ENCODE peak calls at places on chromosomes 3 and 15, in eight cellular contexts. One of them, this sample, is unnamed. For H3K4me1, the result is how much of the 10 kb centered on the place peaks cover.

GRCh38 chr15:46861796-46862195 is 855.5 kb upstream of the SEMA6D start:
- DNase-seq in PC-3: no peak
- DNase-seq in prostate gland: no peak
- DNase-seq in IMR-90: no peak
- DNase-seq in tibial nerve: no peak
- DNase-seq in neural progenitor cell: no peak
- DNase-seq in Caco-2: no peak
- DNase-seq in effector memory CD4-positive, alpha-beta T cell: no peak
- DNase-seq in this sample: no peak

GRCh38 chr3:37762698-37763097 is 99.0 kb upstream of the CTDSPL start:
- DNase-seq in PC-3: no peak
- DNase-seq in prostate gland: no peak
- DNase-seq in IMR-90: no peak
- DNase-seq in tibial nerve: no peak
- DNase-seq in neural progenitor cell: no peak
- DNase-seq in Caco-2: no peak
- DNase-seq in effector memory CD4-positive, alpha-beta T cell: no peak
- DNase-seq in this sample: peak

GRCh38 chr15:73681856-73682596 is 2.2 kb upstream of the CD276 start:
- DNase-seq in PC-3: no peak
- DNase-seq in prostate gland: no peak
- DNase-seq in IMR-90: no peak
- DNase-seq in tibial nerve: no peak
- DNase-seq in neural progenitor cell: no peak
- DNase-seq in Caco-2: no peak
- DNase-seq in effector memory CD4-positive, alpha-beta T cell: no peak
- DNase-seq in this sample: no peak

GRCh38 chr3:127366383-127366782 is 78.5 kb upstream of the PRR20G start:
- DNase-seq in PC-3: no peak
- DNase-seq in prostate gland: no peak
- DNase-seq in IMR-90: no peak
- DNase-seq in tibial nerve: no peak
- DNase-seq in neural progenitor cell: peak
- DNase-seq in Caco-2: no peak
- DNase-seq in effector memory CD4-positive, alpha-beta T cell: no peak
- DNase-seq in this sample: no peak

GRCh38 chr3:43153189-43154083 is 47.6 kb upstream of the POMGNT2 start:
- DNase-seq in PC-3: no peak
- DNase-seq in prostate gland: no peak
- DNase-seq in IMR-90: peak
- DNase-seq in tibial nerve: peak
- DNase-seq in neural progenitor cell: peak
- DNase-seq in Caco-2: no peak
- DNase-seq in effector memory CD4-positive, alpha-beta T cell: no peak
- DNase-seq in this sample: peak

GRCh38 chr3:26029323-26029722 is 239.4 kb downstream of the OXSM start:
- DNase-seq in PC-3: no peak
- DNase-seq in prostate gland: no peak
- DNase-seq in IMR-90: no peak
- DNase-seq in tibial nerve: no peak
- DNase-seq in neural progenitor cell: no peak
- DNase-seq in Caco-2: no peak
- DNase-seq in effector memory CD4-positive, alpha-beta T cell: no peak
- DNase-seq in this sample: no peak

GRCh38 chr3:85254738-85255137 is 295.9 kb downstream of the CADM2 start:
- DNase-seq in PC-3: peak
- DNase-seq in prostate gland: no peak
- DNase-seq in IMR-90: peak
- DNase-seq in tibial nerve: no peak
- DNase-seq in neural progenitor cell: no peak
- DNase-seq in Caco-2: no peak
- DNase-seq in effector memory CD4-positive, alpha-beta T cell: no peak
- DNase-seq in this sample: no peak

GRCh38 chr3:7382293-7383033 is 521.5 kb downstream of the GRM7 start:
- DNase-seq in PC-3: no peak
- DNase-seq in prostate gland: peak
- DNase-seq in IMR-90: no peak
- DNase-seq in tibial nerve: no peak
- DNase-seq in neural progenitor cell: no peak
- DNase-seq in Caco-2: no peak
- DNase-seq in effector memory CD4-positive, alpha-beta T cell: no peak
- DNase-seq in this sample: no peak

GRCh38 chr3:13932578-13933295 is 52.9 kb upstream of the WNT7A start:
- DNase-seq in PC-3: no peak
- DNase-seq in prostate gland: no peak
- DNase-seq in IMR-90: no peak
- DNase-seq in tibial nerve: no peak
- DNase-seq in neural progenitor cell: no peak
- DNase-seq in Caco-2: no peak
- DNase-seq in effector memory CD4-positive, alpha-beta T cell: no peak
- DNase-seq in this sample: no peak

GRCh38 chr3:120471643-120472042 is 20.9 kb upstream of the FSTL1 start:
- DNase-seq in PC-3: peak
- DNase-seq in prostate gland: no peak
- DNase-seq in IMR-90: peak
- DNase-seq in tibial nerve: no peak
- DNase-seq in neural progenitor cell: no peak
- DNase-seq in Caco-2: no peak
- DNase-seq in effector memory CD4-positive, alpha-beta T cell: no peak
- DNase-seq in this sample: peak

GRCh38 chr3:100533176-100533575 is 40.8 kb downstream of the TMEM45A start:
- DNase-seq in PC-3: no peak
- DNase-seq in prostate gland: no peak
- DNase-seq in IMR-90: no peak
- DNase-seq in tibial nerve: no peak
- DNase-seq in neural progenitor cell: no peak
- DNase-seq in Caco-2: no peak
- DNase-seq in effector memory CD4-positive, alpha-beta T cell: no peak
- DNase-seq in this sample: peak

GRCh38 chr3:45992820-45993219 is 2.8 kb downstream of the FYCO1 start:
- DNase-seq in PC-3: no peak
- DNase-seq in prostate gland: no peak
- DNase-seq in IMR-90: peak
- DNase-seq in tibial nerve: no peak
- DNase-seq in neural progenitor cell: no peak
- DNase-seq in Caco-2: no peak
- DNase-seq in effector memory CD4-positive, alpha-beta T cell: no peak
- DNase-seq in this sample: peak

GRCh38 chr3:171320721-171321120 is 139.5 kb downstream of the TNIK start:
- DNase-seq in PC-3: no peak
- DNase-seq in prostate gland: no peak
- DNase-seq in IMR-90: peak
- DNase-seq in tibial nerve: no peak
- DNase-seq in neural progenitor cell: no peak
- DNase-seq in Caco-2: no peak
- DNase-seq in effector memory CD4-positive, alpha-beta T cell: no peak
- DNase-seq in this sample: no peak

GRCh38 chr3:131142580-131142979 is 115.9 kb downstream of the NEK11 start:
- DNase-seq in PC-3: peak
- DNase-seq in prostate gland: no peak
- DNase-seq in IMR-90: peak
- DNase-seq in tibial nerve: no peak
- DNase-seq in neural progenitor cell: no peak
- DNase-seq in Caco-2: no peak
- DNase-seq in effector memory CD4-positive, alpha-beta T cell: no peak
- DNase-seq in this sample: peak

GRCh38 chr3:124786491-124787241 is 56.4 kb downstream of the UMPS start:
- DNase-seq in PC-3: peak
- DNase-seq in prostate gland: no peak
- DNase-seq in IMR-90: peak
- DNase-seq in tibial nerve: no peak
- DNase-seq in neural progenitor cell: no peak
- DNase-seq in Caco-2: no peak
- DNase-seq in effector memory CD4-positive, alpha-beta T cell: no peak
- DNase-seq in this sample: peak

GRCh38 chr3:101042996-101043686 is 49.9 kb upstream of the ABI3BP start:
- DNase-seq in PC-3: peak
- DNase-seq in prostate gland: no peak
- DNase-seq in IMR-90: peak
- DNase-seq in tibial nerve: no peak
- DNase-seq in neural progenitor cell: no peak
- DNase-seq in Caco-2: no peak
- DNase-seq in effector memory CD4-positive, alpha-beta T cell: no peak
- DNase-seq in this sample: peak

GRCh38 chr3:11662392-11662990 is 18.8 kb upstream of the VGLL4 start:
- DNase-seq in PC-3: peak
- DNase-seq in prostate gland: no peak
- DNase-seq in IMR-90: no peak
- DNase-seq in tibial nerve: no peak
- DNase-seq in neural progenitor cell: no peak
- DNase-seq in Caco-2: peak
- DNase-seq in effector memory CD4-positive, alpha-beta T cell: no peak
- DNase-seq in this sample: no peak

GRCh38 chr3:42118762-42119361 is 27.7 kb downstream of the TRAK1 start:
- DNase-seq in PC-3: peak
- DNase-seq in prostate gland: peak
- DNase-seq in IMR-90: peak
- DNase-seq in tibial nerve: peak
- DNase-seq in neural progenitor cell: peak
- DNase-seq in Caco-2: peak
- DNase-seq in effector memory CD4-positive, alpha-beta T cell: no peak
- DNase-seq in this sample: peak

GRCh38 chr3:42115223-42115622 is 24.1 kb downstream of the TRAK1 start:
- DNase-seq in PC-3: no peak
- DNase-seq in prostate gland: no peak
- DNase-seq in IMR-90: no peak
- DNase-seq in tibial nerve: no peak
- DNase-seq in neural progenitor cell: no peak
- DNase-seq in Caco-2: no peak
- DNase-seq in effector memory CD4-positive, alpha-beta T cell: no peak
- DNase-seq in this sample: no peak

GRCh38 chr3:42115946-42116345 is 24.8 kb downstream of the TRAK1 start:
- DNase-seq in PC-3: no peak
- DNase-seq in prostate gland: no peak
- DNase-seq in IMR-90: no peak
- DNase-seq in tibial nerve: no peak
- DNase-seq in neural progenitor cell: no peak
- DNase-seq in Caco-2: no peak
- DNase-seq in effector memory CD4-positive, alpha-beta T cell: no peak
- DNase-seq in this sample: no peak

GRCh38 chr3:42116466-42116865 is 25.3 kb downstream of the TRAK1 start:
- DNase-seq in PC-3: no peak
- DNase-seq in prostate gland: no peak
- DNase-seq in IMR-90: peak
- DNase-seq in tibial nerve: no peak
- DNase-seq in neural progenitor cell: no peak
- DNase-seq in Caco-2: no peak
- DNase-seq in effector memory CD4-positive, alpha-beta T cell: no peak
- DNase-seq in this sample: no peak

DNA sequence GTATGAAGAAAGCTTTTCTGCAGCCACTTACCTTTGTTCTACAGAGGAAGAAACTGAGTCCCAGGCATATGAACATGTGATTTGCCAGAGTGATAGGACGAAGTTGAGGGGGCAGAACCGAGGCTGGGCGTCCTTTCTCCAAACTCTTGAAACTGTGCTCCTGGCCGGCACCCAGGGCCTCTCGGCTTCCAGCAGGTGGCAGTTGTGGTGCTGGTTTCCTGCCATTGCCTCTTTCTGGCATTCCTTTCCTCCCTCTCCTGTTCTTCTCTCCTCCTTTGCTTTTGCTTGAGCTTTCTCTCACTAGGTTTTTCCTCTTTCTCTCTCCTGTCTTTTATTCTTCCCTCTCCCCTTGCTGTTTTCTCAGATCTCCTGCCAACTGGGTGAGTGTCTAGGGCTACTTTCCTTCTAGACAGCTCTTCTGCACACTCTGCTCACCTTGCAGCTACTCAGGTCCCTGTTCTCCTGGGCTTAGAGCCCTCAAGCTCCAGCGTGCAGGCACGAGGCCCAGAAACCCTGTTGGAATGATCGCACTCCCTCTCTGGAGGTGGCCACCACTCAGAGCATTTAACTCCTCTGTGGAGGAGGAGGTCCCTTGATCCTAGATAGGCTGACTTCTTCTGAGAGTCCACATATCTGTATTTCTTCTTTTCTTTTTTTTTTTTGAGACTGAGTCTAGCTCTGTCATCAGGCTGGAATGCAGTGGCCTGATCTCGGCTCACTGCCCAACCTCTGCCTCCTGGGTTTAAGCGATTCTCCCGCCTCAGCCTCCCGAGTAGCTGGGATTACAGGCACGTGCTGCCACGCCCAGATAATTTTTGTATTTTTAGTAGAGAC is 26.2 kb downstream of the TRAK1 start:
- DNase-seq in PC-3: peak
- DNase-seq in prostate gland: peak
- DNase-seq in IMR-90: peak
- DNase-seq in tibial nerve: peak
- DNase-seq in neural progenitor cell: peak
- DNase-seq in Caco-2: peak
- DNase-seq in effector memory CD4-positive, alpha-beta T cell: no peak
- DNase-seq in this sample: peak
- H3K4me1 ChIP-seq in PC-3: under half
- H3K4me1 ChIP-seq in prostate gland: under half
- H3K4me1 ChIP-seq in IMR-90: under half
- H3K4me1 ChIP-seq in tibial nerve: under half
- H3K4me1 ChIP-seq in neural progenitor cell: under half
- H3K4me1 ChIP-seq in Caco-2: under half
- H3K4me1 ChIP-seq in effector memory CD4-positive, alpha-beta T cell: under half
- H3K4me1 ChIP-seq in this sample: under half

GRCh38 chr15:64901914-64902313 is 9.8 kb upstream of the ANKDD1A start:
- DNase-seq in PC-3: no peak
- DNase-seq in prostate gland: no peak
- DNase-seq in IMR-90: no peak
- DNase-seq in tibial nerve: no peak
- DNase-seq in neural progenitor cell: no peak
- DNase-seq in Caco-2: no peak
- DNase-seq in effector memory CD4-positive, alpha-beta T cell: no peak
- DNase-seq in this sample: no peak
- H3K4me1 ChIP-seq in PC-3: under half
- H3K4me1 ChIP-seq in prostate gland: under half
- H3K4me1 ChIP-seq in IMR-90: under half
- H3K4me1 ChIP-seq in tibial nerve: under half
- H3K4me1 ChIP-seq in neural progenitor cell: under half
- H3K4me1 ChIP-seq in Caco-2: under half
- H3K4me1 ChIP-seq in effector memory CD4-positive, alpha-beta T cell: under half
- H3K4me1 ChIP-seq in this sample: under half

DNA sequence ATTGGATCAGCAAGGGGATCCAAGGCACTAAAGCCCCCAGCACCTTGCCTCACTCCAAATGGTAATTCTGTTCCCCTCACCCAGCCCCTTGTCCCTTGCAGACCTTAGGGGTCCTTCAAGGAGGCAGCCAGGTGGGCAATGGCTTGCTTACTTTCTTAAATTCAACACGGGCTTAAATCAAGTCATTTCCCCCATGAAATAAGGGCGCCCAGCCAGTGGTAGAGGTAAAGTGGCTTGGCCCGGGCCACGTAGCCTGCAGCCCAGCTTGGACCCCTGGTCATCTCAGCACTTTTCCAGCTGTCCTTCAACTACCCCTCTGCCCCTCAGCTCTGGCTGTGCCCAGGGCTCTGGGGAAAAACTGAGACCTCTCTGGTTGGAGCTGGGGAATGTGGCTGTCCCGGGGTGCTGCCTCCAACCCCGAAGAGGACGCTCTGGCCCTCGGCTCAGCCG is 1.2 kb downstream of the PSTPIP1 start:
- DNase-seq in PC-3: no peak
- DNase-seq in prostate gland: no peak
- DNase-seq in IMR-90: no peak
- DNase-seq in tibial nerve: no peak
- DNase-seq in neural progenitor cell: no peak
- DNase-seq in Caco-2: no peak
- DNase-seq in effector memory CD4-positive, alpha-beta T cell: no peak
- DNase-seq in this sample: no peak
- H3K4me1 ChIP-seq in PC-3: under half
- H3K4me1 ChIP-seq in prostate gland: under half
- H3K4me1 ChIP-seq in IMR-90: under half
- H3K4me1 ChIP-seq in tibial nerve: under half
- H3K4me1 ChIP-seq in neural progenitor cell: under half
- H3K4me1 ChIP-seq in Caco-2: under half
- H3K4me1 ChIP-seq in effector memory CD4-positive, alpha-beta T cell: half or more
- H3K4me1 ChIP-seq in this sample: under half

GRCh38 chr15:25858952-25859760 is 4.0 kb downstream of the ATP10A start:
- DNase-seq in PC-3: no peak
- DNase-seq in prostate gland: no peak
- DNase-seq in IMR-90: no peak
- DNase-seq in tibial nerve: no peak
- DNase-seq in neural progenitor cell: no peak
- DNase-seq in Caco-2: no peak
- DNase-seq in effector memory CD4-positive, alpha-beta T cell: no peak
- DNase-seq in this sample: no peak
- H3K4me1 ChIP-seq in PC-3: under half
- H3K4me1 ChIP-seq in prostate gland: under half
- H3K4me1 ChIP-seq in IMR-90: under half
- H3K4me1 ChIP-seq in tibial nerve: under half
- H3K4me1 ChIP-seq in neural progenitor cell: under half
- H3K4me1 ChIP-seq in Caco-2: under half
- H3K4me1 ChIP-seq in effector memory CD4-positive, alpha-beta T cell: under half
- H3K4me1 ChIP-seq in this sample: under half